ENCODE peak calls at places on chromosomes 5 and 9, in eight cellular contexts. One of them, this sample, is unnamed.

GRCh38 chr9:34744295-34745221 is 34.6 kb upstream of the CCL21 start:
- DNase-seq in DMS 273 treated with DMSO at 0.1 percent for 48 hours: no peak
- DNase-seq in activated CD8-positive, alpha-beta T cell treated with anti-CD3 and anti-CD28 coated beads for 36 hours: no peak
- DNase-seq in left cardiac atrium: peak; percentile 60
- DNase-seq in fibroblast of the aortic adventitia: peak; percentile 85
- DNase-seq in NCI-H1105 treated with DMSO at 0.1 percent for 48 hours: peak; percentile 81
- DNase-seq in stimulated activated CD4-positive, alpha-beta T cell treated with anti-CD3 and anti-CD28 coated beads, Interleukin-4, amount 100 ng/mL, for 1 hour: no peak
- DNase-seq in T-cell: no peak
- DNase-seq in this sample: peak; percentile 29

GRCh38 chr9:130427326-130427725 is 17.4 kb upstream of the ASS1 start:
- DNase-seq in DMS 273 treated with DMSO at 0.1 percent for 48 hours: no peak
- DNase-seq in activated CD8-positive, alpha-beta T cell treated with anti-CD3 and anti-CD28 coated beads for 36 hours: no peak
- DNase-seq in left cardiac atrium: no peak
- DNase-seq in fibroblast of the aortic adventitia: no peak
- DNase-seq in NCI-H1105 treated with DMSO at 0.1 percent for 48 hours: no peak
- DNase-seq in stimulated activated CD4-positive, alpha-beta T cell treated with anti-CD3 and anti-CD28 coated beads, Interleukin-4, amount 100 ng/mL, for 1 hour: no peak
- DNase-seq in T-cell: no peak
- DNase-seq in this sample: no peak

GRCh38 chr9:81686614-81687520 is 2.5 kb downstream of the TLE1 start:
- DNase-seq in DMS 273 treated with DMSO at 0.1 percent for 48 hours: peak; percentile 48
- DNase-seq in activated CD8-positive, alpha-beta T cell treated with anti-CD3 and anti-CD28 coated beads for 36 hours: peak; percentile 56
- DNase-seq in left cardiac atrium: peak; percentile 87
- DNase-seq in fibroblast of the aortic adventitia: peak; percentile 89
- DNase-seq in NCI-H1105 treated with DMSO at 0.1 percent for 48 hours: peak; percentile 58
- DNase-seq in stimulated activated CD4-positive, alpha-beta T cell treated with anti-CD3 and anti-CD28 coated beads, Interleukin-4, amount 100 ng/mL, for 1 hour: peak; percentile 30
- DNase-seq in T-cell: peak; percentile 26
- DNase-seq in this sample: peak; percentile 71

GRCh38 chr5:5178121-5178520 is 38.0 kb downstream of the ADAMTS16 start:
- DNase-seq in DMS 273 treated with DMSO at 0.1 percent for 48 hours: no peak
- DNase-seq in activated CD8-positive, alpha-beta T cell treated with anti-CD3 and anti-CD28 coated beads for 36 hours: no peak
- DNase-seq in left cardiac atrium: no peak
- DNase-seq in fibroblast of the aortic adventitia: no peak
- DNase-seq in NCI-H1105 treated with DMSO at 0.1 percent for 48 hours: no peak
- DNase-seq in stimulated activated CD4-positive, alpha-beta T cell treated with anti-CD3 and anti-CD28 coated beads, Interleukin-4, amount 100 ng/mL, for 1 hour: no peak
- DNase-seq in T-cell: no peak
- DNase-seq in this sample: no peak

GRCh38 chr9:130846487-130847305 is 11.6 kb downstream of the ABL1 start:
- DNase-seq in DMS 273 treated with DMSO at 0.1 percent for 48 hours: no peak
- DNase-seq in activated CD8-positive, alpha-beta T cell treated with anti-CD3 and anti-CD28 coated beads for 36 hours: no peak
- DNase-seq in left cardiac atrium: peak; percentile 85
- DNase-seq in fibroblast of the aortic adventitia: peak; percentile 84
- DNase-seq in NCI-H1105 treated with DMSO at 0.1 percent for 48 hours: no peak
- DNase-seq in stimulated activated CD4-positive, alpha-beta T cell treated with anti-CD3 and anti-CD28 coated beads, Interleukin-4, amount 100 ng/mL, for 1 hour: no peak
- DNase-seq in T-cell: no peak
- DNase-seq in this sample: peak; percentile 86

GRCh38 chr5:131280417-131280816 is 16.6 kb downstream of the CDC42SE2 start:
- DNase-seq in DMS 273 treated with DMSO at 0.1 percent for 48 hours: no peak
- DNase-seq in activated CD8-positive, alpha-beta T cell treated with anti-CD3 and anti-CD28 coated beads for 36 hours: no peak
- DNase-seq in left cardiac atrium: no peak
- DNase-seq in fibroblast of the aortic adventitia: peak; percentile 64
- DNase-seq in NCI-H1105 treated with DMSO at 0.1 percent for 48 hours: no peak
- DNase-seq in stimulated activated CD4-positive, alpha-beta T cell treated with anti-CD3 and anti-CD28 coated beads, Interleukin-4, amount 100 ng/mL, for 1 hour: no peak
- DNase-seq in T-cell: no peak
- DNase-seq in this sample: no peak

GRCh38 chr5:10145922-10146321 is 103.8 kb downstream of the ATPSCKMT start:
- DNase-seq in DMS 273 treated with DMSO at 0.1 percent for 48 hours: no peak
- DNase-seq in activated CD8-positive, alpha-beta T cell treated with anti-CD3 and anti-CD28 coated beads for 36 hours: no peak
- DNase-seq in left cardiac atrium: no peak
- DNase-seq in fibroblast of the aortic adventitia: peak; percentile 67
- DNase-seq in NCI-H1105 treated with DMSO at 0.1 percent for 48 hours: no peak
- DNase-seq in stimulated activated CD4-positive, alpha-beta T cell treated with anti-CD3 and anti-CD28 coated beads, Interleukin-4, amount 100 ng/mL, for 1 hour: no peak
- DNase-seq in T-cell: no peak
- DNase-seq in this sample: peak; percentile 46

GRCh38 chr5:80141681-80142080 is 106.5 kb downstream of the THBS4 start:
- DNase-seq in DMS 273 treated with DMSO at 0.1 percent for 48 hours: no peak
- DNase-seq in activated CD8-positive, alpha-beta T cell treated with anti-CD3 and anti-CD28 coated beads for 36 hours: no peak
- DNase-seq in left cardiac atrium: no peak
- DNase-seq in fibroblast of the aortic adventitia: peak; percentile 4
- DNase-seq in NCI-H1105 treated with DMSO at 0.1 percent for 48 hours: no peak
- DNase-seq in stimulated activated CD4-positive, alpha-beta T cell treated with anti-CD3 and anti-CD28 coated beads, Interleukin-4, amount 100 ng/mL, for 1 hour: no peak
- DNase-seq in T-cell: no peak
- DNase-seq in this sample: no peak

GRCh38 chr5:179125789-179126505 is 65.8 kb downstream of the ZNF354C start:
- DNase-seq in DMS 273 treated with DMSO at 0.1 percent for 48 hours: no peak
- DNase-seq in activated CD8-positive, alpha-beta T cell treated with anti-CD3 and anti-CD28 coated beads for 36 hours: no peak
- DNase-seq in left cardiac atrium: no peak
- DNase-seq in fibroblast of the aortic adventitia: no peak
- DNase-seq in NCI-H1105 treated with DMSO at 0.1 percent for 48 hours: no peak
- DNase-seq in stimulated activated CD4-positive, alpha-beta T cell treated with anti-CD3 and anti-CD28 coated beads, Interleukin-4, amount 100 ng/mL, for 1 hour: no peak
- DNase-seq in T-cell: no peak
- DNase-seq in this sample: no peak

GRCh38 chr5:132499440-132500243 is 9.1 kb upstream of the IRF1 start:
- DNase-seq in DMS 273 treated with DMSO at 0.1 percent for 48 hours: no peak
- DNase-seq in activated CD8-positive, alpha-beta T cell treated with anti-CD3 and anti-CD28 coated beads for 36 hours: peak; percentile 35
- DNase-seq in left cardiac atrium: no peak
- DNase-seq in fibroblast of the aortic adventitia: no peak
- DNase-seq in NCI-H1105 treated with DMSO at 0.1 percent for 48 hours: no peak
- DNase-seq in stimulated activated CD4-positive, alpha-beta T cell treated with anti-CD3 and anti-CD28 coated beads, Interleukin-4, amount 100 ng/mL, for 1 hour: peak; percentile 7
- DNase-seq in T-cell: no peak
- DNase-seq in this sample: no peak

GRCh38 chr5:124736111-124736813 is 10.2 kb downstream of the ZNF608 start:
- DNase-seq in DMS 273 treated with DMSO at 0.1 percent for 48 hours: no peak
- DNase-seq in activated CD8-positive, alpha-beta T cell treated with anti-CD3 and anti-CD28 coated beads for 36 hours: no peak
- DNase-seq in left cardiac atrium: no peak
- DNase-seq in fibroblast of the aortic adventitia: peak; percentile 90
- DNase-seq in NCI-H1105 treated with DMSO at 0.1 percent for 48 hours: no peak
- DNase-seq in stimulated activated CD4-positive, alpha-beta T cell treated with anti-CD3 and anti-CD28 coated beads, Interleukin-4, amount 100 ng/mL, for 1 hour: no peak
- DNase-seq in T-cell: no peak
- DNase-seq in this sample: peak; percentile 38

GRCh38 chr5:93247126-93247525 is 333.9 kb downstream of the NR2F1-AS1 start:
- DNase-seq in DMS 273 treated with DMSO at 0.1 percent for 48 hours: no peak
- DNase-seq in activated CD8-positive, alpha-beta T cell treated with anti-CD3 and anti-CD28 coated beads for 36 hours: no peak
- DNase-seq in left cardiac atrium: no peak
- DNase-seq in fibroblast of the aortic adventitia: no peak
- DNase-seq in NCI-H1105 treated with DMSO at 0.1 percent for 48 hours: no peak
- DNase-seq in stimulated activated CD4-positive, alpha-beta T cell treated with anti-CD3 and anti-CD28 coated beads, Interleukin-4, amount 100 ng/mL, for 1 hour: no peak
- DNase-seq in T-cell: no peak
- DNase-seq in this sample: no peak

GRCh38 chr9:131733601-131734061 is 6.2 kb downstream of the RAPGEF1 start:
- DNase-seq in DMS 273 treated with DMSO at 0.1 percent for 48 hours: peak; percentile 58
- DNase-seq in activated CD8-positive, alpha-beta T cell treated with anti-CD3 and anti-CD28 coated beads for 36 hours: peak; percentile 72
- DNase-seq in left cardiac atrium: peak; percentile 62
- DNase-seq in fibroblast of the aortic adventitia: peak; percentile 97
- DNase-seq in NCI-H1105 treated with DMSO at 0.1 percent for 48 hours: no peak
- DNase-seq in stimulated activated CD4-positive, alpha-beta T cell treated with anti-CD3 and anti-CD28 coated beads, Interleukin-4, amount 100 ng/mL, for 1 hour: peak; percentile 48
- DNase-seq in T-cell: peak; percentile 33
- DNase-seq in this sample: peak; percentile 94

GRCh38 chr9:114571391-114571790 is 16.2 kb upstream of the ATP6V1G1 start:
- DNase-seq in DMS 273 treated with DMSO at 0.1 percent for 48 hours: no peak
- DNase-seq in activated CD8-positive, alpha-beta T cell treated with anti-CD3 and anti-CD28 coated beads for 36 hours: no peak
- DNase-seq in left cardiac atrium: no peak
- DNase-seq in fibroblast of the aortic adventitia: no peak
- DNase-seq in NCI-H1105 treated with DMSO at 0.1 percent for 48 hours: no peak
- DNase-seq in stimulated activated CD4-positive, alpha-beta T cell treated with anti-CD3 and anti-CD28 coated beads, Interleukin-4, amount 100 ng/mL, for 1 hour: no peak
- DNase-seq in T-cell: no peak
- DNase-seq in this sample: no peak

GRCh38 chr5:4359847-4360246 is 764.2 kb downstream of the IRX1 start:
- DNase-seq in DMS 273 treated with DMSO at 0.1 percent for 48 hours: no peak
- DNase-seq in activated CD8-positive, alpha-beta T cell treated with anti-CD3 and anti-CD28 coated beads for 36 hours: no peak
- DNase-seq in left cardiac atrium: no peak
- DNase-seq in fibroblast of the aortic adventitia: no peak
- DNase-seq in NCI-H1105 treated with DMSO at 0.1 percent for 48 hours: no peak
- DNase-seq in stimulated activated CD4-positive, alpha-beta T cell treated with anti-CD3 and anti-CD28 coated beads, Interleukin-4, amount 100 ng/mL, for 1 hour: no peak
- DNase-seq in T-cell: no peak
- DNase-seq in this sample: no peak

GRCh38 chr5:148457183-148457620 is 73.4 kb downstream of the FBXO38 start:
- DNase-seq in DMS 273 treated with DMSO at 0.1 percent for 48 hours: no peak
- DNase-seq in activated CD8-positive, alpha-beta T cell treated with anti-CD3 and anti-CD28 coated beads for 36 hours: peak; percentile 46
- DNase-seq in left cardiac atrium: no peak
- DNase-seq in fibroblast of the aortic adventitia: no peak
- DNase-seq in NCI-H1105 treated with DMSO at 0.1 percent for 48 hours: peak; percentile 91
- DNase-seq in stimulated activated CD4-positive, alpha-beta T cell treated with anti-CD3 and anti-CD28 coated beads, Interleukin-4, amount 100 ng/mL, for 1 hour: no peak
- DNase-seq in T-cell: no peak
- DNase-seq in this sample: no peak

GRCh38 chr5:167699434-167699833 is 592.0 kb upstream of the WWC1 start:
- DNase-seq in DMS 273 treated with DMSO at 0.1 percent for 48 hours: no peak
- DNase-seq in activated CD8-positive, alpha-beta T cell treated with anti-CD3 and anti-CD28 coated beads for 36 hours: no peak
- DNase-seq in left cardiac atrium: no peak
- DNase-seq in fibroblast of the aortic adventitia: peak; percentile 99
- DNase-seq in NCI-H1105 treated with DMSO at 0.1 percent for 48 hours: no peak
- DNase-seq in stimulated activated CD4-positive, alpha-beta T cell treated with anti-CD3 and anti-CD28 coated beads, Interleukin-4, amount 100 ng/mL, for 1 hour: no peak
- DNase-seq in T-cell: no peak
- DNase-seq in this sample: peak; percentile 99

GRCh38 chr9:79610019-79610760 is 38.4 kb downstream of the TLE4 start:
- DNase-seq in DMS 273 treated with DMSO at 0.1 percent for 48 hours: no peak
- DNase-seq in activated CD8-positive, alpha-beta T cell treated with anti-CD3 and anti-CD28 coated beads for 36 hours: no peak
- DNase-seq in left cardiac atrium: no peak
- DNase-seq in fibroblast of the aortic adventitia: no peak
- DNase-seq in NCI-H1105 treated with DMSO at 0.1 percent for 48 hours: peak; percentile 76
- DNase-seq in stimulated activated CD4-positive, alpha-beta T cell treated with anti-CD3 and anti-CD28 coated beads, Interleukin-4, amount 100 ng/mL, for 1 hour: no peak
- DNase-seq in T-cell: no peak
- DNase-seq in this sample: peak; percentile 4

GRCh38 chr9:99605016-99605743 is 216.5 kb upstream of the NR4A3 start:
- DNase-seq in DMS 273 treated with DMSO at 0.1 percent for 48 hours: no peak
- DNase-seq in activated CD8-positive, alpha-beta T cell treated with anti-CD3 and anti-CD28 coated beads for 36 hours: no peak
- DNase-seq in left cardiac atrium: no peak
- DNase-seq in fibroblast of the aortic adventitia: no peak
- DNase-seq in NCI-H1105 treated with DMSO at 0.1 percent for 48 hours: no peak
- DNase-seq in stimulated activated CD4-positive, alpha-beta T cell treated with anti-CD3 and anti-CD28 coated beads, Interleukin-4, amount 100 ng/mL, for 1 hour: no peak
- DNase-seq in T-cell: no peak
- DNase-seq in this sample: no peak

GRCh38 chr9:134643306-134643705 is 1.7 kb downstream of the COL5A1 start:
- DNase-seq in DMS 273 treated with DMSO at 0.1 percent for 48 hours: no peak
- DNase-seq in activated CD8-positive, alpha-beta T cell treated with anti-CD3 and anti-CD28 coated beads for 36 hours: no peak
- DNase-seq in left cardiac atrium: no peak
- DNase-seq in fibroblast of the aortic adventitia: peak; percentile 70
- DNase-seq in NCI-H1105 treated with DMSO at 0.1 percent for 48 hours: no peak
- DNase-seq in stimulated activated CD4-positive, alpha-beta T cell treated with anti-CD3 and anti-CD28 coated beads, Interleukin-4, amount 100 ng/mL, for 1 hour: no peak
- DNase-seq in T-cell: no peak
- DNase-seq in this sample: peak; percentile 14

GRCh38 chr5:125049721-125050357 is 303.4 kb upstream of the ZNF608 start:
- DNase-seq in DMS 273 treated with DMSO at 0.1 percent for 48 hours: no peak
- DNase-seq in activated CD8-positive, alpha-beta T cell treated with anti-CD3 and anti-CD28 coated beads for 36 hours: no peak
- DNase-seq in left cardiac atrium: no peak
- DNase-seq in fibroblast of the aortic adventitia: no peak
- DNase-seq in NCI-H1105 treated with DMSO at 0.1 percent for 48 hours: no peak
- DNase-seq in stimulated activated CD4-positive, alpha-beta T cell treated with anti-CD3 and anti-CD28 coated beads, Interleukin-4, amount 100 ng/mL, for 1 hour: no peak
- DNase-seq in T-cell: no peak
- DNase-seq in this sample: no peak

GRCh38 chr5:178324481-178325310 is 92.1 kb upstream of the PHYKPL start:
- DNase-seq in DMS 273 treated with DMSO at 0.1 percent for 48 hours: no peak
- DNase-seq in activated CD8-positive, alpha-beta T cell treated with anti-CD3 and anti-CD28 coated beads for 36 hours: no peak
- DNase-seq in left cardiac atrium: no peak
- DNase-seq in fibroblast of the aortic adventitia: no peak
- DNase-seq in NCI-H1105 treated with DMSO at 0.1 percent for 48 hours: peak; percentile 1
- DNase-seq in stimulated activated CD4-positive, alpha-beta T cell treated with anti-CD3 and anti-CD28 coated beads, Interleukin-4, amount 100 ng/mL, for 1 hour: no peak
- DNase-seq in T-cell: no peak
- DNase-seq in this sample: no peak

GRCh38 chr5:107418071-107418470 is 252.7 kb downstream of the EFNA5 start:
- DNase-seq in DMS 273 treated with DMSO at 0.1 percent for 48 hours: no peak
- DNase-seq in activated CD8-positive, alpha-beta T cell treated with anti-CD3 and anti-CD28 coated beads for 36 hours: no peak
- DNase-seq in left cardiac atrium: no peak
- DNase-seq in fibroblast of the aortic adventitia: no peak
- DNase-seq in NCI-H1105 treated with DMSO at 0.1 percent for 48 hours: no peak
- DNase-seq in stimulated activated CD4-positive, alpha-beta T cell treated with anti-CD3 and anti-CD28 coated beads, Interleukin-4, amount 100 ng/mL, for 1 hour: no peak
- DNase-seq in T-cell: no peak
- DNase-seq in this sample: no peak

GRCh38 chr9:134231330-134231745 is 67.0 kb upstream of the RNU6ATAC start:
- DNase-seq in DMS 273 treated with DMSO at 0.1 percent for 48 hours: no peak
- DNase-seq in activated CD8-positive, alpha-beta T cell treated with anti-CD3 and anti-CD28 coated beads for 36 hours: no peak
- DNase-seq in left cardiac atrium: no peak
- DNase-seq in fibroblast of the aortic adventitia: no peak
- DNase-seq in NCI-H1105 treated with DMSO at 0.1 percent for 48 hours: no peak
- DNase-seq in stimulated activated CD4-positive, alpha-beta T cell treated with anti-CD3 and anti-CD28 coated beads, Interleukin-4, amount 100 ng/mL, for 1 hour: no peak
- DNase-seq in T-cell: no peak
- DNase-seq in this sample: no peak

GRCh38 chr9:73049280-73049679 is 96.4 kb upstream of the ALDH1A1 start:
- DNase-seq in DMS 273 treated with DMSO at 0.1 percent for 48 hours: no peak
- DNase-seq in activated CD8-positive, alpha-beta T cell treated with anti-CD3 and anti-CD28 coated beads for 36 hours: no peak
- DNase-seq in left cardiac atrium: no peak
- DNase-seq in fibroblast of the aortic adventitia: no peak
- DNase-seq in NCI-H1105 treated with DMSO at 0.1 percent for 48 hours: no peak
- DNase-seq in stimulated activated CD4-positive, alpha-beta T cell treated with anti-CD3 and anti-CD28 coated beads, Interleukin-4, amount 100 ng/mL, for 1 hour: no peak
- DNase-seq in T-cell: no peak
- DNase-seq in this sample: no peak

GRCh38 chr5:106843812-106844416 is 826.8 kb downstream of the EFNA5 start:
- DNase-seq in DMS 273 treated with DMSO at 0.1 percent for 48 hours: peak; percentile 37
- DNase-seq in activated CD8-positive, alpha-beta T cell treated with anti-CD3 and anti-CD28 coated beads for 36 hours: no peak
- DNase-seq in left cardiac atrium: no peak
- DNase-seq in fibroblast of the aortic adventitia: no peak
- DNase-seq in NCI-H1105 treated with DMSO at 0.1 percent for 48 hours: no peak
- DNase-seq in stimulated activated CD4-positive, alpha-beta T cell treated with anti-CD3 and anti-CD28 coated beads, Interleukin-4, amount 100 ng/mL, for 1 hour: no peak
- DNase-seq in T-cell: no peak
- DNase-seq in this sample: peak; percentile 34

GRCh38 chr5:126002222-126002897 is 420.8 kb upstream of the GRAMD2B start:
- DNase-seq in DMS 273 treated with DMSO at 0.1 percent for 48 hours: no peak
- DNase-seq in activated CD8-positive, alpha-beta T cell treated with anti-CD3 and anti-CD28 coated beads for 36 hours: no peak
- DNase-seq in left cardiac atrium: peak; percentile 81
- DNase-seq in fibroblast of the aortic adventitia: peak; percentile 99
- DNase-seq in NCI-H1105 treated with DMSO at 0.1 percent for 48 hours: peak; percentile 28
- DNase-seq in stimulated activated CD4-positive, alpha-beta T cell treated with anti-CD3 and anti-CD28 coated beads, Interleukin-4, amount 100 ng/mL, for 1 hour: no peak
- DNase-seq in T-cell: no peak
- DNase-seq in this sample: peak; percentile 90

GRCh38 chr5:102959055-102959454 is 160.9 kb downstream of the GIN1 start:
- DNase-seq in DMS 273 treated with DMSO at 0.1 percent for 48 hours: no peak
- DNase-seq in activated CD8-positive, alpha-beta T cell treated with anti-CD3 and anti-CD28 coated beads for 36 hours: no peak
- DNase-seq in left cardiac atrium: no peak
- DNase-seq in fibroblast of the aortic adventitia: peak; percentile 96
- DNase-seq in NCI-H1105 treated with DMSO at 0.1 percent for 48 hours: no peak
- DNase-seq in stimulated activated CD4-positive, alpha-beta T cell treated with anti-CD3 and anti-CD28 coated beads, Interleukin-4, amount 100 ng/mL, for 1 hour: no peak
- DNase-seq in T-cell: no peak
- DNase-seq in this sample: peak; percentile 85

GRCh38 chr9:84862786-84863185 is 193.3 kb downstream of the NTRK2 start:
- DNase-seq in DMS 273 treated with DMSO at 0.1 percent for 48 hours: no peak
- DNase-seq in activated CD8-positive, alpha-beta T cell treated with anti-CD3 and anti-CD28 coated beads for 36 hours: no peak
- DNase-seq in left cardiac atrium: peak; percentile 40
- DNase-seq in fibroblast of the aortic adventitia: peak; percentile 6
- DNase-seq in NCI-H1105 treated with DMSO at 0.1 percent for 48 hours: no peak
- DNase-seq in stimulated activated CD4-positive, alpha-beta T cell treated with anti-CD3 and anti-CD28 coated beads, Interleukin-4, amount 100 ng/mL, for 1 hour: no peak
- DNase-seq in T-cell: no peak
- DNase-seq in this sample: peak; percentile 66

GRCh38 chr5:58933891-58934628 is 351.2 kb downstream of the RAB3C start:
- DNase-seq in DMS 273 treated with DMSO at 0.1 percent for 48 hours: no peak
- DNase-seq in activated CD8-positive, alpha-beta T cell treated with anti-CD3 and anti-CD28 coated beads for 36 hours: peak; percentile 70
- DNase-seq in left cardiac atrium: no peak
- DNase-seq in fibroblast of the aortic adventitia: no peak
- DNase-seq in NCI-H1105 treated with DMSO at 0.1 percent for 48 hours: no peak
- DNase-seq in stimulated activated CD4-positive, alpha-beta T cell treated with anti-CD3 and anti-CD28 coated beads, Interleukin-4, amount 100 ng/mL, for 1 hour: no peak
- DNase-seq in T-cell: peak; percentile 17
- DNase-seq in this sample: no peak

GRCh38 chr5:123269436-123269835 is 153.8 kb downstream of the CEP120 start:
- DNase-seq in DMS 273 treated with DMSO at 0.1 percent for 48 hours: no peak
- DNase-seq in activated CD8-positive, alpha-beta T cell treated with anti-CD3 and anti-CD28 coated beads for 36 hours: no peak
- DNase-seq in left cardiac atrium: no peak
- DNase-seq in fibroblast of the aortic adventitia: no peak
- DNase-seq in NCI-H1105 treated with DMSO at 0.1 percent for 48 hours: no peak
- DNase-seq in stimulated activated CD4-positive, alpha-beta T cell treated with anti-CD3 and anti-CD28 coated beads, Interleukin-4, amount 100 ng/mL, for 1 hour: no peak
- DNase-seq in T-cell: no peak
- DNase-seq in this sample: no peak

GRCh38 chr9:10612649-10613398 is at the start of gene PTPRD:
- DNase-seq in DMS 273 treated with DMSO at 0.1 percent for 48 hours: peak; percentile 68
- DNase-seq in activated CD8-positive, alpha-beta T cell treated with anti-CD3 and anti-CD28 coated beads for 36 hours: peak; percentile 40
- DNase-seq in left cardiac atrium: peak; percentile 21
- DNase-seq in fibroblast of the aortic adventitia: peak; percentile 2
- DNase-seq in NCI-H1105 treated with DMSO at 0.1 percent for 48 hours: peak; percentile 76
- DNase-seq in stimulated activated CD4-positive, alpha-beta T cell treated with anti-CD3 and anti-CD28 coated beads, Interleukin-4, amount 100 ng/mL, for 1 hour: no peak
- DNase-seq in T-cell: no peak
- DNase-seq in this sample: peak; percentile 18

GRCh38 chr9:1869843-1870242 is 145.3 kb upstream of the SMARCA2 start:
- DNase-seq in DMS 273 treated with DMSO at 0.1 percent for 48 hours: peak; percentile 2
- DNase-seq in activated CD8-positive, alpha-beta T cell treated with anti-CD3 and anti-CD28 coated beads for 36 hours: peak; percentile 54
- DNase-seq in left cardiac atrium: no peak
- DNase-seq in fibroblast of the aortic adventitia: peak; percentile 1
- DNase-seq in NCI-H1105 treated with DMSO at 0.1 percent for 48 hours: peak; percentile 35
- DNase-seq in stimulated activated CD4-positive, alpha-beta T cell treated with anti-CD3 and anti-CD28 coated beads, Interleukin-4, amount 100 ng/mL, for 1 hour: no peak
- DNase-seq in T-cell: no peak
- DNase-seq in this sample: no peak

GRCh38 chr9:21672140-21672539 is 130.3 kb upstream of the MTAP start:
- DNase-seq in DMS 273 treated with DMSO at 0.1 percent for 48 hours: no peak
- DNase-seq in activated CD8-positive, alpha-beta T cell treated with anti-CD3 and anti-CD28 coated beads for 36 hours: no peak
- DNase-seq in left cardiac atrium: no peak
- DNase-seq in fibroblast of the aortic adventitia: no peak
- DNase-seq in NCI-H1105 treated with DMSO at 0.1 percent for 48 hours: no peak
- DNase-seq in stimulated activated CD4-positive, alpha-beta T cell treated with anti-CD3 and anti-CD28 coated beads, Interleukin-4, amount 100 ng/mL, for 1 hour: no peak
- DNase-seq in T-cell: no peak
- DNase-seq in this sample: no peak